ENCODE peak calls at places on chromosome 10, in nine cellular contexts. One of them, this sample, is unnamed.

GRCh38 chr10:30827531-30828120 is 198.1 kb upstream of the LYZL2 start:
- DNase-seq in AG10803: peak
- DNase-seq in endothelial cell: no peak
- DNase-seq in cardiac fibroblast: peak
- DNase-seq in HFF-Myc: peak
- DNase-seq in astrocyte of the cerebellum: no peak
- DNase-seq in PC-3: no peak
- DNase-seq in IMR-90: peak
- DNase-seq in transverse colon: no peak
- DNase-seq in this sample: peak

GRCh38 chr10:91185239-91185875 is 35.1 kb upstream of the PCGF5 start:
- DNase-seq in AG10803: peak
- DNase-seq in endothelial cell: no peak
- DNase-seq in cardiac fibroblast: peak
- DNase-seq in HFF-Myc: no peak
- DNase-seq in astrocyte of the cerebellum: no peak
- DNase-seq in PC-3: peak
- DNase-seq in IMR-90: peak
- DNase-seq in transverse colon: no peak
- DNase-seq in this sample: peak

GRCh38 chr10:64617071-64617470 is 1095.9 kb downstream of the REEP3 start:
- DNase-seq in AG10803: no peak
- DNase-seq in endothelial cell: no peak
- DNase-seq in cardiac fibroblast: no peak
- DNase-seq in HFF-Myc: no peak
- DNase-seq in astrocyte of the cerebellum: no peak
- DNase-seq in PC-3: peak
- DNase-seq in IMR-90: no peak
- DNase-seq in transverse colon: no peak
- DNase-seq in this sample: no peak

GRCh38 chr10:11509036-11509435 is 102.4 kb downstream of the USP6NL start:
- DNase-seq in AG10803: no peak
- DNase-seq in endothelial cell: no peak
- DNase-seq in cardiac fibroblast: peak
- DNase-seq in HFF-Myc: no peak
- DNase-seq in astrocyte of the cerebellum: peak
- DNase-seq in PC-3: no peak
- DNase-seq in IMR-90: no peak
- DNase-seq in transverse colon: no peak
- DNase-seq in this sample: no peak

GRCh38 chr10:30094601-30095000 is 35.2 kb upstream of the JCAD start:
- DNase-seq in AG10803: no peak
- DNase-seq in endothelial cell: no peak
- DNase-seq in cardiac fibroblast: no peak
- DNase-seq in HFF-Myc: no peak
- DNase-seq in astrocyte of the cerebellum: no peak
- DNase-seq in PC-3: no peak
- DNase-seq in IMR-90: no peak
- DNase-seq in transverse colon: no peak
- DNase-seq in this sample: no peak

GRCh38 chr10:12699258-12699700 is 302.2 kb downstream of the CCDC3 start:
- DNase-seq in AG10803: peak
- DNase-seq in endothelial cell: no peak
- DNase-seq in cardiac fibroblast: peak
- DNase-seq in HFF-Myc: no peak
- DNase-seq in astrocyte of the cerebellum: no peak
- DNase-seq in PC-3: no peak
- DNase-seq in IMR-90: no peak
- DNase-seq in transverse colon: peak
- DNase-seq in this sample: no peak

GRCh38 chr10:104267721-104268690 is 978 bp upstream of the GSTO2 start:
- DNase-seq in AG10803: no peak
- DNase-seq in endothelial cell: no peak
- DNase-seq in cardiac fibroblast: peak
- DNase-seq in HFF-Myc: no peak
- DNase-seq in astrocyte of the cerebellum: no peak
- DNase-seq in PC-3: no peak
- DNase-seq in IMR-90: no peak
- DNase-seq in transverse colon: no peak
- DNase-seq in this sample: no peak

GRCh38 chr10:88553116-88553752 is 29.9 kb downstream of the RNLS start:
- DNase-seq in AG10803: peak
- DNase-seq in endothelial cell: peak
- DNase-seq in cardiac fibroblast: peak
- DNase-seq in HFF-Myc: peak
- DNase-seq in astrocyte of the cerebellum: peak
- DNase-seq in PC-3: no peak
- DNase-seq in IMR-90: peak
- DNase-seq in transverse colon: peak
- DNase-seq in this sample: peak

GRCh38 chr10:100579261-100579660 is 43.5 kb downstream of the HIF1AN start:
- DNase-seq in AG10803: no peak
- DNase-seq in endothelial cell: no peak
- DNase-seq in cardiac fibroblast: no peak
- DNase-seq in HFF-Myc: no peak
- DNase-seq in astrocyte of the cerebellum: no peak
- DNase-seq in PC-3: no peak
- DNase-seq in IMR-90: no peak
- DNase-seq in transverse colon: no peak
- DNase-seq in this sample: no peak

GRCh38 chr10:35089641-35090161 is 440 bp downstream of the CUL2 start:
- DNase-seq in AG10803: peak
- DNase-seq in endothelial cell: no peak
- DNase-seq in cardiac fibroblast: peak
- DNase-seq in HFF-Myc: no peak
- DNase-seq in astrocyte of the cerebellum: no peak
- DNase-seq in PC-3: peak
- DNase-seq in IMR-90: peak
- DNase-seq in transverse colon: no peak
- DNase-seq in this sample: peak

GRCh38 chr10:129105266-129105665 is 361.8 kb upstream of the MGMT start:
- DNase-seq in AG10803: peak
- DNase-seq in endothelial cell: no peak
- DNase-seq in cardiac fibroblast: peak
- DNase-seq in HFF-Myc: no peak
- DNase-seq in astrocyte of the cerebellum: peak
- DNase-seq in PC-3: no peak
- DNase-seq in IMR-90: peak
- DNase-seq in transverse colon: no peak
- DNase-seq in this sample: peak

GRCh38 chr10:75972494-75973276 is 541.3 kb downstream of the LRMDA start:
- DNase-seq in AG10803: peak
- DNase-seq in endothelial cell: no peak
- DNase-seq in cardiac fibroblast: peak
- DNase-seq in HFF-Myc: peak
- DNase-seq in astrocyte of the cerebellum: peak
- DNase-seq in PC-3: peak
- DNase-seq in IMR-90: peak
- DNase-seq in transverse colon: no peak
- DNase-seq in this sample: peak

GRCh38 chr10:60270426-60270825 is 119.2 kb downstream of the ANK3 start:
- DNase-seq in AG10803: peak
- DNase-seq in endothelial cell: no peak
- DNase-seq in cardiac fibroblast: no peak
- DNase-seq in HFF-Myc: no peak
- DNase-seq in astrocyte of the cerebellum: peak
- DNase-seq in PC-3: peak
- DNase-seq in IMR-90: peak
- DNase-seq in transverse colon: no peak
- DNase-seq in this sample: no peak

GRCh38 chr10:21057436-21057835 is 160.3 kb upstream of the NEBL start:
- DNase-seq in AG10803: no peak
- DNase-seq in endothelial cell: no peak
- DNase-seq in cardiac fibroblast: no peak
- DNase-seq in HFF-Myc: no peak
- DNase-seq in astrocyte of the cerebellum: no peak
- DNase-seq in PC-3: no peak
- DNase-seq in IMR-90: no peak
- DNase-seq in transverse colon: no peak
- DNase-seq in this sample: no peak

GRCh38 chr10:113362645-113363091 is 190.2 kb upstream of the HABP2 start:
- DNase-seq in AG10803: peak
- DNase-seq in endothelial cell: no peak
- DNase-seq in cardiac fibroblast: peak
- DNase-seq in HFF-Myc: no peak
- DNase-seq in astrocyte of the cerebellum: peak
- DNase-seq in PC-3: peak
- DNase-seq in IMR-90: no peak
- DNase-seq in transverse colon: no peak
- DNase-seq in this sample: no peak

GRCh38 chr10:47360419-47361040 is 12.4 kb downstream of the RBP3 start:
- DNase-seq in AG10803: no peak
- DNase-seq in endothelial cell: no peak
- DNase-seq in cardiac fibroblast: no peak
- DNase-seq in HFF-Myc: no peak
- DNase-seq in astrocyte of the cerebellum: no peak
- DNase-seq in PC-3: no peak
- DNase-seq in IMR-90: no peak
- DNase-seq in transverse colon: no peak
- DNase-seq in this sample: no peak

GRCh38 chr10:14904316-14904732 is 25.7 kb downstream of the SUV39H2 start:
- DNase-seq in AG10803: peak
- DNase-seq in endothelial cell: no peak
- DNase-seq in cardiac fibroblast: peak
- DNase-seq in HFF-Myc: no peak
- DNase-seq in astrocyte of the cerebellum: no peak
- DNase-seq in PC-3: peak
- DNase-seq in IMR-90: peak
- DNase-seq in transverse colon: no peak
- DNase-seq in this sample: peak

GRCh38 chr10:66928000-66928770 is 2.3 kb downstream of the LRRTM3 start:
- DNase-seq in AG10803: peak
- DNase-seq in endothelial cell: peak
- DNase-seq in cardiac fibroblast: peak
- DNase-seq in HFF-Myc: no peak
- DNase-seq in astrocyte of the cerebellum: no peak
- DNase-seq in PC-3: no peak
- DNase-seq in IMR-90: peak
- DNase-seq in transverse colon: no peak
- DNase-seq in this sample: peak

DNA sequence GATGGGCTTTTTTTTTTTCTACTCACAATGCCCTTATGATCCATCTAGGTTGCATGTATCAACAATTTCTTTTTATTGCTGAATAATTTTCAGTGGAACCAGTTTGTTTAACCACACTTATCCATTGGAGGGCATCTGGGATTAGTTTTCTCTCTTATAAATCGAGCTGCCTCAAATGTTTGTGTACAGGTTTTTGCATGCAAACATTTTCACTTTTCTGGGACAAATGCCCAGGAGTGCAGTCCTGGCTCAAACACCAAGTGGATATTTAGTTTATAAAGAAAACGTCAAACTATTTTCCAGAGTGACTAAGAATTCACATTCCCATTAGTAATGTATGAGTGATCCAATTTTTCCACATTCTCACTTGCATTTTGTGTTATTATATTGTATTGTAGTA is 313.4 kb downstream of the CXCL12 start:
- DNase-seq in AG10803: peak
- DNase-seq in endothelial cell: no peak
- DNase-seq in cardiac fibroblast: peak
- DNase-seq in HFF-Myc: peak
- DNase-seq in astrocyte of the cerebellum: peak
- DNase-seq in PC-3: no peak
- DNase-seq in IMR-90: peak
- DNase-seq in transverse colon: no peak
- DNase-seq in this sample: peak
- TF ChIP-seq CTCF in AG10803: peak
- TF ChIP-seq CTCF in endothelial cell: no peak
- TF ChIP-seq CTCF in cardiac fibroblast: no peak
- TF ChIP-seq CTCF in HFF-Myc: no peak
- TF ChIP-seq CTCF in astrocyte of the cerebellum: no peak
- TF ChIP-seq CTCF in PC-3: no peak
- TF ChIP-seq CTCF in IMR-90: no peak
- TF ChIP-seq CTCF in transverse colon: no peak
- TF ChIP-seq CTCF in this sample: peak

DNA sequence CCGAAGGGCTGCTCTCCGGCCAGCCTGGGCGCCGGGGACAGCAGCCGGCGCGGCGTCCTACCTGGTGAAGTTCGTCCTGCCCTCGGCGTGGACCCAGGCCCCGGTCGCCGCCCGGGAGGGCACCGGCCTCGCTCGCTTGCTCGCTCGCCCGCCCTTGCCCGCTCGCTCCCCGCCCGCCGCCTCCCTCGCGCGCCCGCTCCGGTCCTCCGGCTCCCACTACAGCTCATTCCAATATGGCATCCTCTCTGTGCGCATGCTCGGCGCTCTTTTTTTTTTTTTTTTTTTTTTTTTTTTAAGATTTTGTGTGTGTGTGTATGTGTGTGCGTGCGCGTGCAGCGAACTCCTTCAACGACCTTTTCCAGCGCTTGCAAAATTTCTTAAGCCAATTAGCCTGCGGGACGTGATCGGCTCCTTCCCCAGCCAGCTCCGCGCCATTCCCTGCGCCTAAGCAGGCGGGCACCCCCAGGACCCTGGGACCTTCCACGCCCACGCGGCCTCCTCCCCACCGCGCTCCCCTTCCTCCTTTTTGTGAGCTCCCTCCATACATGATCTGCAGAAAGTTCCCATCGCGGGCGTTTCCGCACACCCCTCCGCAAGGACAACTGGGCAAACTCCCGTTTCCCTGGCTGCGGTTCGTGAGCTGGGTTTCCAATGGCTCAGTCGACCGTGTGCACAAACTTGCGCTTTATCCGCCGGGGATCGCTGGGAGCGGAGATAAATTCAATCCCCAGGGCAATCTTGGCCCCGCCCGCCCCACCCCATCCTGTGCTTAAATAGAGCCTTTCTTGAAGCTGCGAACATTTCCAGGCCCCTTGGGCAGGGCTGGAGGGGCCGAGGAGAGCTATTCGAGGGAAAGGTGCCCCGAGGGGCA is at the start of gene SFMBT2:
- DNase-seq in AG10803: peak
- DNase-seq in endothelial cell: peak
- DNase-seq in cardiac fibroblast: peak
- DNase-seq in HFF-Myc: peak
- DNase-seq in astrocyte of the cerebellum: no peak
- DNase-seq in PC-3: peak
- DNase-seq in IMR-90: peak
- DNase-seq in transverse colon: peak
- DNase-seq in this sample: peak
- TF ChIP-seq CTCF in AG10803: no peak
- TF ChIP-seq CTCF in endothelial cell: no peak
- TF ChIP-seq CTCF in cardiac fibroblast: no peak
- TF ChIP-seq CTCF in HFF-Myc: no peak
- TF ChIP-seq CTCF in astrocyte of the cerebellum: no peak
- TF ChIP-seq CTCF in PC-3: no peak
- TF ChIP-seq CTCF in IMR-90: peak
- TF ChIP-seq CTCF in transverse colon: no peak
- TF ChIP-seq CTCF in this sample: peak

GRCh38 chr10:119725550-119726290 is at the start of gene INPP5F:
- DNase-seq in AG10803: peak
- DNase-seq in endothelial cell: peak
- DNase-seq in cardiac fibroblast: peak
- DNase-seq in HFF-Myc: peak
- DNase-seq in astrocyte of the cerebellum: peak
- DNase-seq in PC-3: peak
- DNase-seq in IMR-90: peak
- DNase-seq in transverse colon: peak
- DNase-seq in this sample: peak
- TF ChIP-seq CTCF in AG10803: peak
- TF ChIP-seq CTCF in endothelial cell: no peak
- TF ChIP-seq CTCF in cardiac fibroblast: peak
- TF ChIP-seq CTCF in HFF-Myc: no peak
- TF ChIP-seq CTCF in astrocyte of the cerebellum: peak
- TF ChIP-seq CTCF in PC-3: no peak
- TF ChIP-seq CTCF in IMR-90: peak
- TF ChIP-seq CTCF in transverse colon: no peak
- TF ChIP-seq CTCF in this sample: no peak

GRCh38 chr10:112344261-112344660 is 29.7 kb upstream of the ACSL5 start:
- DNase-seq in AG10803: no peak
- DNase-seq in endothelial cell: no peak
- DNase-seq in cardiac fibroblast: no peak
- DNase-seq in HFF-Myc: no peak
- DNase-seq in astrocyte of the cerebellum: no peak
- DNase-seq in PC-3: no peak
- DNase-seq in IMR-90: no peak
- DNase-seq in transverse colon: peak
- DNase-seq in this sample: no peak
- TF ChIP-seq CTCF in AG10803: no peak
- TF ChIP-seq CTCF in endothelial cell: no peak
- TF ChIP-seq CTCF in cardiac fibroblast: no peak
- TF ChIP-seq CTCF in HFF-Myc: no peak
- TF ChIP-seq CTCF in astrocyte of the cerebellum: no peak
- TF ChIP-seq CTCF in PC-3: no peak
- TF ChIP-seq CTCF in IMR-90: no peak
- TF ChIP-seq CTCF in transverse colon: no peak
- TF ChIP-seq CTCF in this sample: no peak

This sample was measured in fibroblast of pulmonary artery.